ENCODE peak calls at places on chromosome 14, in four cellular contexts. Q is A549, G is H7, O is GM06990. S is an unnamed sample.

GRCh38 chr14:81243499-81243898 is 22.7 kb upstream of the GTF2A1 start:
- DNase-seq in Q (no peak), O (no peak), G (no peak), S (no peak)

GRCh38 chr14:53979747-53980642 is 23.4 kb upstream of the BMP4 start:
- DNase-seq in O (no peak), Q (no peak), G (peak), S (peak)

GRCh38 chr14:79896009-79896408 is 315.3 kb downstream of the DIO2 start:
- DNase-seq in O (no peak), G (no peak), Q (no peak), S (no peak)

GRCh38 chr14:100241279-100241678 is 2.3 kb downstream of the YY1 start:
- DNase-seq in G (no peak), O (no peak), Q (no peak), S (no peak)

GRCh38 chr14:31939934-31940333 is 137.2 kb upstream of the ARHGAP5 start:
- DNase-seq in O (no peak), Q (no peak), G (no peak), S (no peak)

GRCh38 chr14:68637106-68638021 is 155.5 kb downstream of the ZFP36L1 start:
- DNase-seq in Q (no peak), G (no peak), O (no peak), S (no peak)

GRCh38 chr14:69375722-69376121 is 22.4 kb downstream of the ERH start:
- DNase-seq in G (no peak), O (no peak), Q (no peak), S (no peak)

GRCh38 chr14:103549361-103550311 is 12.8 kb downstream of the BAG5 start:
- DNase-seq in O (peak), G (peak), Q (no peak), S (no peak)

GRCh38 chr14:34331728-34332623 is 130.1 kb downstream of the SPTSSA start:
- DNase-seq in G (peak), Q (peak), O (peak), S (peak)

GRCh38 chr14:77714926-77715325 is 7.0 kb downstream of the SLIRP start:
- DNase-seq in G (no peak), O (no peak), Q (no peak), S (no peak)

GRCh38 chr14:101442451-101442850 is 118.8 kb upstream of the DIO3 start:
- DNase-seq in G (no peak), Q (no peak), O (peak), S (no peak)

GRCh38 chr14:103207038-103207403 is 83.8 kb downstream of the TNFAIP2 start:
- DNase-seq in Q (no peak), G (peak), O (no peak), S (no peak)

GRCh38 chr14:93033983-93034670 is 81.6 kb downstream of the ITPK1 start:
- DNase-seq in O (peak), G (peak), Q (no peak), S (no peak)

GRCh38 chr14:54652890-54653201 is 85.9 kb downstream of the SAMD4A start:
- DNase-seq in Q (no peak), G (no peak), O (no peak), S (no peak)

GRCh38 chr14:71586131-71586893 is 345.9 kb upstream of the RGS6 start:
- DNase-seq in O (no peak), Q (no peak), G (no peak), S (no peak)

DNA sequence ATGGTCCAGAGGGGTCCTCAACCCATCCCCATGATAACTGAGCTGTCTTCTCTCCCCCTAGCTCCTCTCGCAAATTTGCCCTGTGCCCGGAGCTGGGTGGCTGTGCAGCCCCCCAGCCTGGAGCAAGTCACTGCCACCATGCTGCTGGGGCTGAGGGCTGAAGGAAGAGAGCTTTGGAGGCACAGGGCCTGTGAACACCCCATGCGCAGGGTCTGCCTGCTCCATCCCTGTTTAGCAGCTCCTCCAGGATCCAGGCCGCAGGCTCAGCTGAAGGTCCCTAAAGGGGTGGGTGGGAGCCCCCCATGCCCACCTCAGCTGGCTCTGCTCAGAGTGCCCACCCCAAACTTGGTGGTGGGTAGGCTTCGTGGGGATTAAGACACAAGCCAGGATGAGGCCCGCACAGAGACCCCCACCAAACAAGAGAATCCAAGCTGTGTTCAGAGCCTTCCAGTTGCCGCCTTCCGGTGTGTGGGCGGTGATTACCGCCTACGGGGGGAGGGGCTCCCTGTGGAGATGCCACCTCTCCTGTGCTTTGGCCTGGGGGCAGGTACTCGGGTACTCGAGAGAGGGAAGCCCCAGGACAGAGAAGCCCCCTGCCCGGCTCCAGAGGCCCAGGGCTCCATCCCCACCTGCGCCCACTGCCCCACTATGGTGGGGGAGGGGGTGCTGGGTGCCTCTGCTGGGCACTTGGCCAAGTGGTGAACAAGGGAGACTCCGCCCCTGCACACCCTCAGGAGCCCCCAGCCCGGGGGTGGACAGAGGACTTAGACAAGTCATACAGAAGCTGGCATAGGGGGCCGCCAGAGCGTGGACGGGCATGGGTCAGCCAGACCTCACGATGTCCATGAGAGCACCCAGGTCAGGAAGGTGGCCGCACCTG is 1.4 kb upstream of the JAG2 start:
- DNase-seq in O (no peak), G (no peak), Q (no peak), S (no peak)
- H3K4me3 ChIP-seq in O (no peak), G (no peak), Q (no peak), S (no peak)

DNA sequence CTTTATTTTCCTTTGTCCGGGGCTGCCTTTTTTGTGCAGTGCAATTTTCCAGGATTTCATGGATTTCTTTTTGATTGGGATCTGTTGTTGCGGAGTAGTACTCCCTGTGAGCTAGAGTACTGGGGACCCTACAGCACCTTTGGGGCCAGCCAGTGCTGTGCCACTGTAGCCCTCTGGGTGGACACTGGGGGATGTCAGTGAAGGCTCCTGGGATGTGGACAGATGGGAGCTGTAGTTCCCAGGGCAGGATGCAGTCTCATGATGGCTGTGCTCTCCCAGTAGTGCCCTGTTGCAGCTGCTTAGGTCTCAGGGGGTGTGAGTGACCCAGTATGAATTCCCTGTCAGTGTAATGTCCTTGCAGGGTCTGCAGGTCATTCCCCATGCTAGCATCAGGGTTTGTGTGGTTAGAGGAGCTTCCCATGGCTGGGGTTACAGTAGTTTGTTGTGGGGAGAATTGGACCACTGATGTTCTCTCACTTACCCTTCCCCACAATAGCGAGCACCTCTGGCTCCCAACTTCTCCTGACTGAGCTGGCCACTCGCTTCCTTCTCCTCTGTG is 72.2 kb downstream of the BRMS1L start:
- DNase-seq in Q (no peak), O (no peak), G (no peak), S (no peak)
- H3K4me3 ChIP-seq in Q (no peak), O (no peak), G (no peak), S (no peak)

DNA sequence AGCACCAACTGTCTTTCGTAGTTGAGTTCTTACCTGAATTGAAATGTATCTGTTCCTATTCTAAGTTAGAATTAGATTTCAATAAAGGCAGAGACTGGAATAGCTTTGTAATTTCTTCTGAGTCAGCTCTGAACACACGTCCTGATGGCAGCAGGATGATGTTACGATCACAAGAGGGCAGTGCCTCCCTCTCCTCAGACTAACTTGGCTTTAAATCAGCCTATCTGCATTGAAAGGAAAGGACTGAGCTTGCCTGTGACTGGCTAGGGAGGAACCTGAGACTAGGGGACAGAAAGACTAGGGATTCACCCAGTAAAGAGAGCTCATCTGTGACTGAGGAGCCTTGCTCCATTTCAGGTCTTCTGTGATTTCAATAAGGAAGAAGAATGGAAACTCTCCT is 323.7 kb upstream of the OR4E1 start:
- DNase-seq in G (peak), Q (no peak), O (no peak), S (no peak)
- H3K4me3 ChIP-seq in G (no peak), Q (no peak), O (no peak), S (no peak)

GRCh38 chr14:97033556-97034081 is 236.4 kb downstream of the VRK1 start:
- DNase-seq in G (peak), Q (no peak), O (no peak), S (no peak)
- H3K4me3 ChIP-seq in G (peak), Q (no peak), O (no peak), S (no peak)

GRCh38 chr14:76348898-76349297 is 27.0 kb upstream of the ESRRB start:
- DNase-seq in G (peak), O (no peak), Q (no peak), S (peak)
- H3K4me3 ChIP-seq in G (no peak), O (no peak), Q (no peak), S (no peak)

GRCh38 chr14:20772650-20773049 is 4.4 kb downstream of the EDDM3B start:
- DNase-seq in O (no peak), Q (no peak), G (no peak), S (no peak)
- H3K4me3 ChIP-seq in O (no peak), Q (no peak), G (no peak), S (no peak)

GRCh38 chr14:105026789-105027563 is 6.1 kb upstream of the CDCA4 start:
- DNase-seq in G (no peak), Q (no peak), O (no peak), S (no peak)
- H3K4me3 ChIP-seq in G (no peak), Q (no peak), O (no peak), S (no peak)

S was measured in HFF-Myc.